ENCODE peak calls at places on chromosomes 2 and 18, in six cellular contexts. L is A549, O is SK-N-SH, J is GM12878, C is K562, P is H1. Y is an unnamed sample.

GRCh38 chr2:71932027-71932779 is 215.5 kb downstream of the CYP26B1 start:
- DNase-seq in P (peak), C (peak), L (no peak), J (no peak), O (peak), Y (no peak)

GRCh38 chr2:13616059-13616458 is 899.3 kb downstream of the TRIB2 start:
- DNase-seq in O (no peak), L (no peak), P (no peak), J (no peak), C (no peak), Y (no peak)

GRCh38 chr2:194735837-194736542 is 921.0 kb upstream of the SLC39A10 start:
- DNase-seq in O (no peak), L (no peak), P (no peak), J (no peak), C (no peak), Y (no peak)

GRCh38 chr2:168247341-168248305 is at the start of gene STK39:
- DNase-seq in J (no peak), O (peak), L (peak), P (peak), C (peak), Y (peak)

GRCh38 chr18:9103488-9103887 is 989 bp downstream of the NDUFV2 start:
- DNase-seq in O (no peak), P (no peak), C (no peak), J (no peak), L (no peak), Y (no peak)

GRCh38 chr2:44295636-44296359 is 20.5 kb downstream of the SLC3A1 start:
- DNase-seq in O (no peak), C (no peak), P (no peak), L (peak), J (no peak), Y (peak)

GRCh38 chr18:29218101-29218500 is 1041.2 kb upstream of the CDH2 start:
- DNase-seq in C (no peak), L (no peak), P (no peak), O (no peak), J (no peak), Y (no peak)

GRCh38 chr2:71155846-71156245 is 25.4 kb downstream of the MPHOSPH10 start:
- DNase-seq in P (no peak), C (no peak), J (no peak), L (no peak), O (no peak), Y (no peak)

GRCh38 chr2:890214-890613 is 60.4 kb upstream of the SNTG2 start:
- DNase-seq in J (no peak), P (no peak), L (no peak), C (no peak), O (no peak), Y (no peak)

GRCh38 chr18:44700652-44701051 is 20.0 kb downstream of the SETBP1 start:
- DNase-seq in P (no peak), O (no peak), L (no peak), J (no peak), C (no peak), Y (no peak)

GRCh38 chr18:31325051-31325450 is 7.1 kb downstream of the DSG1 start:
- DNase-seq in O (no peak), J (no peak), C (no peak), P (no peak), L (peak), Y (no peak)

GRCh38 chr18:32576296-32576916 is 105.7 kb upstream of the GAREM1 start:
- DNase-seq in C (no peak), O (peak), J (no peak), L (peak), P (no peak), Y (peak)

GRCh38 chr2:216793386-216793785 is 66.5 kb downstream of the TNP1 start:
- DNase-seq in C (no peak), P (no peak), L (no peak), O (peak), J (no peak), Y (no peak)

GRCh38 chr2:161418715-161419337 is 2.7 kb downstream of the TBR1 start:
- DNase-seq in P (peak), L (no peak), J (no peak), C (no peak), O (peak), Y (no peak)

GRCh38 chr2:100731535-100731981 is 88.4 kb upstream of the NPAS2 start:
- DNase-seq in J (no peak), P (no peak), C (no peak), O (no peak), L (peak), Y (no peak)

GRCh38 chr2:71880287-71880686 is 267.4 kb downstream of the CYP26B1 start:
- DNase-seq in O (no peak), J (no peak), P (no peak), C (no peak), L (no peak), Y (no peak)

GRCh38 chr2:133461484-133461883 is 106.8 kb downstream of the NCKAP5 start:
- DNase-seq in O (no peak), C (no peak), L (no peak), J (no peak), P (no peak), Y (no peak)

GRCh38 chr2:69601179-69601612 is 42.3 kb downstream of the AAK1 start:
- DNase-seq in O (no peak), C (peak), P (no peak), L (peak), J (no peak), Y (peak)

GRCh38 chr2:96809216-96809882 is 6.7 kb upstream of the CNNM3 start:
- DNase-seq in J (no peak), L (no peak), O (peak), C (no peak), P (no peak), Y (no peak)

GRCh38 chr2:46390901-46391395 is 88.4 kb upstream of the TMEM247 start:
- DNase-seq in L (no peak), C (no peak), P (no peak), O (no peak), J (no peak), Y (no peak)

GRCh38 chr2:234694244-234695013 is 197.5 kb upstream of the ARL4C start:
- DNase-seq in C (no peak), L (no peak), J (no peak), P (peak), O (no peak), Y (peak)

GRCh38 chr2:55592130-55592529 is 25.3 kb downstream of the PPP4R3B start:
- DNase-seq in P (no peak), J (no peak), O (no peak), C (no peak), L (no peak), Y (no peak)

GRCh38 chr2:189799531-189799930 is 15.3 kb downstream of the PMS1 start:
- DNase-seq in O (no peak), C (no peak), L (no peak), P (no peak), J (no peak), Y (no peak)

GRCh38 chr2:280655-281110 is 7.2 kb downstream of the ALKAL2 start:
- DNase-seq in O (no peak), C (no peak), L (no peak), J (no peak), P (no peak), Y (no peak)

GRCh38 chr18:79625195-79625923 is 54.2 kb upstream of the CTDP1 start:
- DNase-seq in P (no peak), J (peak), C (no peak), L (no peak), O (no peak), Y (no peak)

GRCh38 chr2:85733121-85733960 is 20.4 kb upstream of the ATOH8 start:
- DNase-seq in P (no peak), C (no peak), L (no peak), J (no peak), O (no peak), Y (peak)
- TF ChIP-seq CHD2 in P (no peak), C (no peak), L (no peak), J (no peak), O (no peak), Y (no peak)

GRCh38 chr18:2050702-2051201 is 520.6 kb downstream of the METTL4 start:
- DNase-seq in L (no peak), O (no peak), P (no peak), J (no peak), C (no peak), Y (no peak)
- TF ChIP-seq CHD2 in L (no peak), O (no peak), P (no peak), J (no peak), C (no peak), Y (no peak)

GRCh38 chr2:170252414-170252813 is 74.5 kb downstream of the MYO3B start:
- DNase-seq in O (no peak), C (no peak), J (no peak), P (no peak), L (no peak), Y (no peak)
- TF ChIP-seq CHD2 in O (no peak), C (no peak), J (no peak), P (no peak), L (no peak), Y (no peak)

DNA sequence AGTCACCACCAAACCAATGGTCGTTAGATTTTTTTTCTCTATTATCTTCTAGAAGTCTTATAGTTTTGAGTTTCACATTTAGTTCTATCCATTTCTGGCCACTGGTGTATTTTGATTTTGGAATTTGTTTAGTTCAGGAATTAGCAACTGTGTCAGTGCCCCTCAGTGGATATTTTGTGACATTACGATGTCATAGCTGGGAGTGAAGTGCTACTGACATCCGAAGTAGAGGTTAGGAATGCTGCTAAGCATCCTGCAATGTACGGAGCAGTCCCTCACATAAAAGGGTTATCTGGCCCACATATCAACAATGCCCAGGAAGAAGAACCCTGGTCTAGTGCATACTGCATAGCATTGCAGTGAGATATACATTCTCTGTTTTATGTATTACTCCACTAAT is 157.4 kb upstream of the RGPD4 start:
- DNase-seq in O (peak), P (no peak), L (peak), J (no peak), C (peak), Y (no peak)
- TF ChIP-seq CHD2 in O (no peak), P (no peak), L (no peak), J (no peak), C (no peak), Y (no peak)